ENCODE peak calls at places on chromosomes 2 and 18, in five cellular contexts. V is A549; A is breast epithelium; X is CD8-positive, alpha-beta memory T cell; W is body of pancreas. Y is an unnamed sample.
A peak's percentile ranks its signal among the peaks of the same experiment; 100 is the strongest.

GRCh38 chr2:74212702-74213410 is 14.4 kb downstream of the MTHFD2 start:
- DNase-seq in V (no peak), A (no peak), X (no peak), W (no peak), Y (no peak)

GRCh38 chr2:218024336-218024735 is 21.5 kb upstream of the TNS1 start:
- DNase-seq in V (no peak), A (no peak), X (no peak), W (peak; percentile 5), Y (no peak)

GRCh38 chr2:234579231-234579962 is 82.5 kb upstream of the ARL4C start:
- DNase-seq in V (no peak), A (no peak), X (no peak), W (no peak), Y (no peak)

GRCh38 chr2:16553222-16553621 is 112.4 kb downstream of the CYRIA start:
- DNase-seq in V (peak; percentile 54), A (no peak), X (no peak), W (peak; percentile 36), Y (no peak)

GRCh38 chr18:23057096-23057495 is 78.2 kb upstream of the CABLES1 start:
- DNase-seq in V (no peak), A (no peak), X (no peak), W (no peak), Y (no peak)

GRCh38 chr2:230435431-230435830 is 19.4 kb downstream of the SP100 start:
- DNase-seq in V (no peak), A (no peak), X (no peak), W (no peak), Y (no peak)

GRCh38 chr2:88265352-88265960 is 95.3 kb downstream of the THNSL2 start:
- DNase-seq in V (peak; percentile 18), A (no peak), X (no peak), W (no peak), Y (peak; percentile 63)

GRCh38 chr2:203909192-203909945 is 27.2 kb upstream of the ICOS start:
- DNase-seq in V (peak; percentile 32), A (no peak), X (no peak), W (peak; percentile 19), Y (no peak)

GRCh38 chr2:120330946-120331822 is 14.8 kb upstream of the INHBB start:
- DNase-seq in V (no peak), A (no peak), X (no peak), W (no peak), Y (no peak)

GRCh38 chr2:234996467-234997270 is 44.9 kb downstream of the SH3BP4 start:
- DNase-seq in V (peak; percentile 59), A (no peak), X (no peak), W (no peak), Y (peak; percentile 98)

GRCh38 chr18:59697236-59697932 is at the start of gene CCBE1:
- DNase-seq in V (peak; percentile 67), A (peak; percentile 62), X (no peak), W (peak; percentile 59), Y (peak; percentile 85)

GRCh38 chr2:214808481-214808931 is 977 bp downstream of the BARD1 start:
- DNase-seq in V (no peak), A (no peak), X (no peak), W (no peak), Y (peak; percentile 44)

GRCh38 chr2:193776988-193777387 is 1582.3 kb upstream of the TMEFF2 start:
- DNase-seq in V (no peak), A (no peak), X (no peak), W (no peak), Y (no peak)

GRCh38 chr18:70296289-70296688 is 7.4 kb downstream of the SOCS6 start:
- DNase-seq in V (peak; percentile 90), A (no peak), X (no peak), W (no peak), Y (no peak)

GRCh38 chr18:3245853-3246635 is 1.6 kb upstream of the MYL12A start:
- DNase-seq in V (peak; percentile 89), A (peak; percentile 86), X (peak; percentile 66), W (peak; percentile 91), Y (peak; percentile 74)
- H3K27ac ChIP-seq in V (peak overlapping the region; percentile 93), A (peak overlapping the region; percentile 99), X (peak overlapping the region; percentile 96), W (peak overlapping the region; percentile 99), Y (no peak overlapping the region)

DNA sequence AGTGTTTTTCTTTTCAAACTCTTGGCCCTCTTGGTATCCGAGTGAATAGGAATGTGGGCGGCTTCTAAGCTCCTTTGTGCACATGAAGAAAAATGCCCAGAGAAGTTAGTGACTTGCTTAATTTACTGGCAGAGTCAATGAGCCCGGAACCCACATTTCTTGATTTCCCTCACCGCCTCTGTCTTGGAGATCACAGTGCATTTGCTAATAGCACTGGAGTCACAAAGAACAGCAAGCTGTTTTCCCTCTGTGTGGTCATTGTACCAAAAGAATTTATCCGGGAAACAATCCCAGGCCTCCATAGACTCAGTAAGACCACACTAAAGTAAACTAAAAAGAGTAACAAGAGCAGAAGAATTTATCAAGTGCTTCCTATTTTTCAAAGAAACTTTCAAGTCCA is 18.9 kb downstream of the STON1 start:
- DNase-seq in V (no peak), A (no peak), X (no peak), W (no peak), Y (peak; percentile 61)
- H3K27ac ChIP-seq in V (no peak overlapping the region), A (peak overlapping the region; percentile 88), X (no peak overlapping the region), W (no peak overlapping the region), Y (peak overlapping the region; percentile 71)

DNA sequence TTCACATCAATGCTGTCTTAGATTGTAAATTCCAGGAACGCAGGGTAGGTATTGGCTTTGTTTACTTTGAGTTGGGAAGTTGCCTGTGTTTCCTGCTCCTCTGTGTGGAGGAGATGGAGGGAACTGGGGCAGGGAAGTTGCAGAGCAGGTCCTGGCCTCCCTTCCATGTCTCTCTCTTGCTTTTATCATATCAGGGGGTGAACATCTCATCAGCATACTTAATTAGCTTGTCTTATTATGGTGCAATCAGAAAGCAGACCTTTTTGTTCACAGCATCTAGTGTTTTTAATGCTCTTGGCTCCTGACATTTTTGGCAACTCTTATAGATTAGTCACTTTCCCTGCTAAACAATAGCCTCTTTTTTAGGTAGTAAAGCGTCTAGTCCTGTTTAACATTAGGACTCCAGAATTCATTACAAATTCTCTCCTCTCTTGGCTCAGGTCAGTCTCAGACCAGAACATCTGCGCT is 11.5 kb upstream of the DIPK1C start:
- DNase-seq in V (no peak), A (no peak), X (no peak), W (no peak), Y (no peak)
- H3K27ac ChIP-seq in V (no peak overlapping the region), A (peak overlapping the region; percentile 43), X (no peak overlapping the region), W (peak overlapping the region; percentile 54), Y (no peak overlapping the region)

GRCh38 chr2:177275041-177275440 is 10.5 kb upstream of the NFE2L2 start:
- DNase-seq in V (peak; percentile 76), A (no peak), X (no peak), W (no peak), Y (no peak)
- H3K27ac ChIP-seq in V (peak overlapping the region; percentile 73), A (no peak overlapping the region), X (no peak overlapping the region), W (no peak overlapping the region), Y (peak overlapping the region; percentile 24)